ENCODE peak calls at places on chromosomes 13 and 19, in five cellular contexts. One of them, this sample, is unnamed. For H3K4me1 and H3K9me3, the result is how much of the 10 kb centered on the place peaks cover.

GRCh38 chr19:42150353-42150752 is 18.1 kb upstream of the POU2F2 start:
- DNase-seq in SJSA1: no peak
- DNase-seq in DND-41: no peak
- DNase-seq in small intestine: no peak
- DNase-seq in naive thymus-derived CD4-positive, alpha-beta T cell: no peak
- DNase-seq in this sample: no peak

GRCh38 chr19:16052353-16052752 is 23.9 kb upstream of the TPM4 start:
- DNase-seq in SJSA1: no peak
- DNase-seq in DND-41: no peak
- DNase-seq in small intestine: no peak
- DNase-seq in naive thymus-derived CD4-positive, alpha-beta T cell: no peak
- DNase-seq in this sample: no peak

GRCh38 chr19:6423499-6424189 is 967 bp downstream of the KHSRP start:
- DNase-seq in SJSA1: peak
- DNase-seq in DND-41: peak
- DNase-seq in small intestine: peak
- DNase-seq in naive thymus-derived CD4-positive, alpha-beta T cell: no peak
- DNase-seq in this sample: peak

GRCh38 chr19:4534836-4535658 is at the start of gene PLIN5:
- DNase-seq in SJSA1: peak
- DNase-seq in DND-41: peak
- DNase-seq in small intestine: peak
- DNase-seq in naive thymus-derived CD4-positive, alpha-beta T cell: no peak
- DNase-seq in this sample: no peak

GRCh38 chr19:48689438-48689837 is 6.3 kb upstream of the FUT2 start:
- DNase-seq in SJSA1: no peak
- DNase-seq in DND-41: no peak
- DNase-seq in small intestine: no peak
- DNase-seq in naive thymus-derived CD4-positive, alpha-beta T cell: no peak
- DNase-seq in this sample: no peak

GRCh38 chr13:28440774-28441532 is 54.0 kb downstream of the FLT1 start:
- DNase-seq in SJSA1: no peak
- DNase-seq in DND-41: peak
- DNase-seq in small intestine: no peak
- DNase-seq in naive thymus-derived CD4-positive, alpha-beta T cell: no peak
- DNase-seq in this sample: no peak

GRCh38 chr19:1864480-1865171 is 1.2 kb upstream of the KLF16 start:
- DNase-seq in SJSA1: peak
- DNase-seq in DND-41: peak
- DNase-seq in small intestine: peak
- DNase-seq in naive thymus-derived CD4-positive, alpha-beta T cell: no peak
- DNase-seq in this sample: no peak

GRCh38 chr13:56501750-56502149 is 639.0 kb upstream of the PRR20A start:
- DNase-seq in SJSA1: no peak
- DNase-seq in DND-41: no peak
- DNase-seq in small intestine: no peak
- DNase-seq in naive thymus-derived CD4-positive, alpha-beta T cell: no peak
- DNase-seq in this sample: no peak

GRCh38 chr13:114111577-114111976 is 20.8 kb downstream of the RASA3 start:
- DNase-seq in SJSA1: no peak
- DNase-seq in DND-41: peak
- DNase-seq in small intestine: no peak
- DNase-seq in naive thymus-derived CD4-positive, alpha-beta T cell: no peak
- DNase-seq in this sample: no peak

GRCh38 chr19:31110331-31110730 is 238.9 kb downstream of the TSHZ3 start:
- DNase-seq in SJSA1: peak
- DNase-seq in DND-41: peak
- DNase-seq in small intestine: peak
- DNase-seq in naive thymus-derived CD4-positive, alpha-beta T cell: no peak
- DNase-seq in this sample: no peak

GRCh38 chr19:14023404-14024235 is 4.3 kb upstream of the RLN3 start:
- DNase-seq in SJSA1: no peak
- DNase-seq in DND-41: no peak
- DNase-seq in small intestine: peak
- DNase-seq in naive thymus-derived CD4-positive, alpha-beta T cell: no peak
- DNase-seq in this sample: no peak

GRCh38 chr19:30445385-30445784 is 73.2 kb downstream of the ZNF536 start:
- DNase-seq in SJSA1: no peak
- DNase-seq in DND-41: no peak
- DNase-seq in small intestine: no peak
- DNase-seq in naive thymus-derived CD4-positive, alpha-beta T cell: no peak
- DNase-seq in this sample: no peak

GRCh38 chr13:51246411-51247298 is 24.5 kb downstream of the FAM124A start:
- DNase-seq in SJSA1: no peak
- DNase-seq in DND-41: no peak
- DNase-seq in small intestine: no peak
- DNase-seq in naive thymus-derived CD4-positive, alpha-beta T cell: no peak
- DNase-seq in this sample: no peak

GRCh38 chr19:36807029-36807428 is 31.2 kb downstream of the ZNF790 start:
- DNase-seq in SJSA1: no peak
- DNase-seq in DND-41: no peak
- DNase-seq in small intestine: no peak
- DNase-seq in naive thymus-derived CD4-positive, alpha-beta T cell: no peak
- DNase-seq in this sample: no peak

GRCh38 chr13:46354143-46355087 is 32.6 kb downstream of the RUBCNL start:
- DNase-seq in SJSA1: peak
- DNase-seq in DND-41: no peak
- DNase-seq in small intestine: no peak
- DNase-seq in naive thymus-derived CD4-positive, alpha-beta T cell: no peak
- DNase-seq in this sample: peak

GRCh38 chr19:6930190-6930589 is 42.8 kb downstream of the ADGRE1 start:
- DNase-seq in SJSA1: no peak
- DNase-seq in DND-41: no peak
- DNase-seq in small intestine: no peak
- DNase-seq in naive thymus-derived CD4-positive, alpha-beta T cell: no peak
- DNase-seq in this sample: no peak

DNA sequence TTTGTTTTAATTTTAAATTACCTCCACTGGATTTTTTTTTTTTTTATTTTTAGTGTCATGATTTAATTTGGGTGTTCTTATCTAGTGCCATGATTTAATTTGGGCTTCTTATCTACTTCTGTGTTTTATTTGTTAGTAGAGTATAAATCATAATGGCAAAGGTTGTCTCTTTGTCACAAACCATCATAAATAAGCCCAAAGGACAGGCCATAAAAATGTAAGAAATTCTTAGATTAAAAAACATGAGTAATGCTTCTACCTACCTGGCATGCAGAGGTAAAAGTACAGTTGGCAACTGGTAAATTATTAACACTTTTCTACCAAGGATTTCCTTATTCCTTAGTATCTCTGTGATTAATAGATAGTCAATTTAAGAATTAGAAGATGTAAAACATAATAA is 55.2 kb downstream of the ERCC5 start:
- DNase-seq in SJSA1: no peak
- DNase-seq in DND-41: no peak
- DNase-seq in small intestine: peak
- DNase-seq in naive thymus-derived CD4-positive, alpha-beta T cell: no peak
- DNase-seq in this sample: no peak
- H3K4me1 ChIP-seq in SJSA1: under half
- H3K4me1 ChIP-seq in DND-41: under half
- H3K4me1 ChIP-seq in small intestine: under half
- H3K4me1 ChIP-seq in naive thymus-derived CD4-positive, alpha-beta T cell: under half
- H3K4me1 ChIP-seq in this sample: under half

GRCh38 chr19:9610484-9611113 is 10.4 kb downstream of the ZNF561 start:
- DNase-seq in SJSA1: no peak
- DNase-seq in DND-41: no peak
- DNase-seq in small intestine: no peak
- DNase-seq in naive thymus-derived CD4-positive, alpha-beta T cell: peak
- DNase-seq in this sample: no peak
- H3K9me3 ChIP-seq in SJSA1: under half
- H3K9me3 ChIP-seq in DND-41: under half
- H3K9me3 ChIP-seq in small intestine: under half
- H3K9me3 ChIP-seq in naive thymus-derived CD4-positive, alpha-beta T cell: under half
- H3K9me3 ChIP-seq in this sample: half or more

GRCh38 chr19:17997969-17998826 is 9.8 kb upstream of the ARRDC2 start:
- DNase-seq in SJSA1: no peak
- DNase-seq in DND-41: no peak
- DNase-seq in small intestine: peak
- DNase-seq in naive thymus-derived CD4-positive, alpha-beta T cell: no peak
- DNase-seq in this sample: no peak
- H3K27ac ChIP-seq in SJSA1: no peak
- H3K27ac ChIP-seq in DND-41: no peak
- H3K27ac ChIP-seq in small intestine: no peak
- H3K27ac ChIP-seq in naive thymus-derived CD4-positive, alpha-beta T cell: peak
- H3K27ac ChIP-seq in this sample: no peak

GRCh38 chr13:98565726-98566577 is 11.0 kb downstream of the STK24 start:
- DNase-seq in SJSA1: peak
- DNase-seq in DND-41: no peak
- DNase-seq in small intestine: peak
- DNase-seq in naive thymus-derived CD4-positive, alpha-beta T cell: no peak
- DNase-seq in this sample: no peak
- H3K4me1 ChIP-seq in SJSA1: under half
- H3K4me1 ChIP-seq in DND-41: under half
- H3K4me1 ChIP-seq in small intestine: under half
- H3K4me1 ChIP-seq in naive thymus-derived CD4-positive, alpha-beta T cell: half or more
- H3K4me1 ChIP-seq in this sample: half or more

GRCh38 chr13:36258831-36259230 is 38.8 kb downstream of the CCDC169 start:
- DNase-seq in SJSA1: no peak
- DNase-seq in DND-41: no peak
- DNase-seq in small intestine: no peak
- DNase-seq in naive thymus-derived CD4-positive, alpha-beta T cell: no peak
- DNase-seq in this sample: no peak
- H3K9me3 ChIP-seq in SJSA1: under half
- H3K9me3 ChIP-seq in DND-41: under half
- H3K9me3 ChIP-seq in small intestine: under half
- H3K9me3 ChIP-seq in naive thymus-derived CD4-positive, alpha-beta T cell: under half
- H3K9me3 ChIP-seq in this sample: under half

DNA sequence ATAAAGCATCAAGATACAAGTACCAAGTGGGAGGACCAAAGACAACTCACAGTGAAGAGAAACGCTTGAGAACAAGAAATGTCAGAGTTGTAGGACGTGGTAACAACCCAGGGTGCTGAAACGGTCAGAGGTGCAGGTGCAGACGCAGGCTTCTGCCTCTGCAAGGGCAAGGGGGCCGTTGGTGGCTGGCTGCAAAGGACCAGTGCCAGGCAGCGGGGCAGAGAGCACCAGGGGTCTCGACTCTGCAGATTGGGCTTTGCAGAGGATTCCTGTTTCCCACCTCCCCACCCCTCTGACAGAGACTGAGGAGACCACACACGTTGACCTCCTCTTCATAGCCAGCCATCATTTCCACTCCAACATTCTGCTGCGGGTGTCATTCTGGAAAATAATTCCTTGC is 38.3 kb downstream of the RAB20 start:
- DNase-seq in SJSA1: no peak
- DNase-seq in DND-41: no peak
- DNase-seq in small intestine: no peak
- DNase-seq in naive thymus-derived CD4-positive, alpha-beta T cell: no peak
- DNase-seq in this sample: no peak
- H3K27ac ChIP-seq in SJSA1: no peak
- H3K27ac ChIP-seq in DND-41: no peak
- H3K27ac ChIP-seq in small intestine: no peak
- H3K27ac ChIP-seq in naive thymus-derived CD4-positive, alpha-beta T cell: no peak
- H3K27ac ChIP-seq in this sample: no peak

DNA sequence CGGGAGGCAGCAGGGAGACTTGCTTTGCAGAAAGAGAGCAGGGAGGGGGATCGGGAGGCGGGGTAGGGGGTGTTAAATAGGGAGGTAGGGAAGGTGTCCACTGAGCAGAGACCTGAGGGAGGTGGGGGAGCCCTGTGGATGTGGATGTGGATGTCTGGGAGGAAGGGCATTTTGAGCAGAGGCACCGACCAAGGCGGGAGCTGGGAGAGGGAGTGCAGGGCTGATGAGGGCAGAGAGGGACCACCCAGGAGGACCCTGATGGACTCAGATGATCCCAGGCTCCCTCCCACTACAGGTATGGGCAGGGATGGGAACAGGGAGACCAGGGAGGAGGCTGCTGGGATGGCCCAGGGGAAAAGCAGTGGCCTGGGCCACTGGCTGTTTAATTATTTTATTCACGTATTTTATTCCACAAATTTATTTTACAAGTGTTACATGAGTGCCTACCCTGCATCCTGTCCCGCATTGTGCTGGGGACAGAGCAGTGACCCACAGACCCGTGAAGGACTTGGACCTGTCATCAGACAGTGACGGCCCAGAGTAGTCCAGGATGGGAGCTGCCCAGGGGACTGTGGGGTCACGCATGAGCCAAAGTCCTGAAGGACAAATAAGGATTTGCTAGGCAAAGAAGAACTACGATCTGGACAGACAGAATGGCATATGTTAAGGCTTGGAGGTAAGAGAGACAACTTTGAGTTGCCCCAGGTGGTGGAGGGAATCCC is 5.3 kb downstream of the GRAMD1A start:
- DNase-seq in SJSA1: no peak
- DNase-seq in DND-41: no peak
- DNase-seq in small intestine: no peak
- DNase-seq in naive thymus-derived CD4-positive, alpha-beta T cell: no peak
- DNase-seq in this sample: no peak
- H3K4me1 ChIP-seq in SJSA1: under half
- H3K4me1 ChIP-seq in DND-41: under half
- H3K4me1 ChIP-seq in small intestine: under half
- H3K4me1 ChIP-seq in naive thymus-derived CD4-positive, alpha-beta T cell: under half
- H3K4me1 ChIP-seq in this sample: under half

GRCh38 chr13:20462921-20463320 is 62.7 kb downstream of the CRYL1 start:
- DNase-seq in SJSA1: no peak
- DNase-seq in DND-41: no peak
- DNase-seq in small intestine: no peak
- DNase-seq in naive thymus-derived CD4-positive, alpha-beta T cell: no peak
- DNase-seq in this sample: no peak
- H3K9me3 ChIP-seq in SJSA1: under half
- H3K9me3 ChIP-seq in DND-41: under half
- H3K9me3 ChIP-seq in small intestine: under half
- H3K9me3 ChIP-seq in naive thymus-derived CD4-positive, alpha-beta T cell: under half
- H3K9me3 ChIP-seq in this sample: under half

GRCh38 chr13:44667950-44668349 is 91.8 kb upstream of the TSC22D1 start:
- DNase-seq in SJSA1: no peak
- DNase-seq in DND-41: no peak
- DNase-seq in small intestine: no peak
- DNase-seq in naive thymus-derived CD4-positive, alpha-beta T cell: no peak
- DNase-seq in this sample: no peak
- H3K27ac ChIP-seq in SJSA1: peak
- H3K27ac ChIP-seq in DND-41: no peak
- H3K27ac ChIP-seq in small intestine: no peak
- H3K27ac ChIP-seq in naive thymus-derived CD4-positive, alpha-beta T cell: no peak
- H3K27ac ChIP-seq in this sample: no peak

GRCh38 chr19:44927746-44928145 is 13.3 kb downstream of the APOC1 start:
- DNase-seq in SJSA1: no peak
- DNase-seq in DND-41: no peak
- DNase-seq in small intestine: no peak
- DNase-seq in naive thymus-derived CD4-positive, alpha-beta T cell: no peak
- DNase-seq in this sample: no peak
- H3K4me1 ChIP-seq in SJSA1: under half
- H3K4me1 ChIP-seq in DND-41: under half
- H3K4me1 ChIP-seq in small intestine: under half
- H3K4me1 ChIP-seq in naive thymus-derived CD4-positive, alpha-beta T cell: under half
- H3K4me1 ChIP-seq in this sample: under half